ENCODE peak calls at places on chromosomes 16 and 17, in ten cellular contexts. L, N, K, U, V, B, X, Q, H and C are unnamed samples.

GRCh38 chr17:65103896-65104295 is 33.3 kb upstream of the RGS9 start:
- DNase-seq in L (peak; percentile 44), N (peak; percentile 49), K (no peak), U (no peak), V (no peak), B (no peak), X (peak; percentile 43), Q (no peak), H (no peak), C (no peak)

GRCh38 chr16:27762441-27762840 is 212.5 kb downstream of the KATNIP start:
- DNase-seq in L (peak; percentile 64), N (peak; percentile 77), K (no peak), U (no peak), V (no peak), B (no peak), X (peak; percentile 64), Q (no peak), H (no peak), C (no peak)

GRCh38 chr16:14248791-14249190 is 177.7 kb downstream of the MRTFB start:
- DNase-seq in L (no peak), N (no peak), K (no peak), U (no peak), V (no peak), B (no peak), X (no peak), Q (no peak), H (no peak), C (no peak)

GRCh38 chr16:68927016-68927415 is 83.7 kb downstream of the TANGO6 start:
- DNase-seq in L (no peak), N (no peak), K (no peak), U (no peak), V (no peak), B (no peak), X (no peak), Q (no peak), H (no peak), C (no peak)

GRCh38 chr17:8740486-8740885 is 4.2 kb downstream of the CCDC42 start:
- DNase-seq in L (no peak), N (no peak), K (no peak), U (peak; percentile 7), V (peak; percentile 51), B (no peak), X (no peak), Q (no peak), H (no peak), C (peak; percentile 34)

GRCh38 chr16:25372716-25373115 is 115.1 kb upstream of the ZKSCAN2 start:
- DNase-seq in L (no peak), N (no peak), K (no peak), U (no peak), V (no peak), B (no peak), X (no peak), Q (no peak), H (no peak), C (no peak)

GRCh38 chr17:40093005-40093579 is 7.3 kb downstream of the NR1D1 start:
- DNase-seq in L (no peak), N (no peak), K (no peak), U (no peak), V (no peak), B (no peak), X (no peak), Q (no peak), H (no peak), C (no peak)

GRCh38 chr16:84763164-84763563 is 56.6 kb upstream of the CRISPLD2 start:
- DNase-seq in L (no peak), N (no peak), K (no peak), U (no peak), V (no peak), B (no peak), X (no peak), Q (no peak), H (no peak), C (no peak)

GRCh38 chr16:77820340-77820739 is 32.0 kb downstream of the VAT1L start:
- DNase-seq in L (no peak), N (no peak), K (no peak), U (no peak), V (no peak), B (no peak), X (no peak), Q (no peak), H (no peak), C (no peak)

GRCh38 chr16:57541754-57542435 is 548 bp upstream of the ADGRG5 start:
- DNase-seq in L (no peak), N (no peak), K (no peak), U (no peak), V (no peak), B (no peak), X (no peak), Q (no peak), H (no peak), C (no peak)

GRCh38 chr16:69566437-69567030 is 768 bp downstream of the NFAT5 start:
- DNase-seq in L (peak; percentile 50), N (peak; percentile 49), K (no peak), U (no peak), V (no peak), B (peak; percentile 64), X (peak; percentile 82), Q (peak; percentile 85), H (no peak), C (peak; percentile 64)

GRCh38 chr16:89407925-89408300 is 82.4 kb downstream of the ANKRD11 start:
- DNase-seq in L (no peak), N (no peak), K (no peak), U (no peak), V (no peak), B (peak; percentile 33), X (no peak), Q (no peak), H (no peak), C (no peak)

GRCh38 chr16:31451681-31452351 is 7.5 kb upstream of the ARMC5 start:
- DNase-seq in L (peak; percentile 57), N (peak; percentile 81), K (peak; percentile 68), U (no peak), V (no peak), B (peak; percentile 46), X (peak; percentile 74), Q (peak; percentile 76), H (no peak), C (peak; percentile 46)

GRCh38 chr16:57045694-57046381 is 46.5 kb upstream of the CPNE2 start:
- DNase-seq in L (no peak), N (no peak), K (no peak), U (no peak), V (peak; percentile 40), B (peak; percentile 74), X (peak; percentile 15), Q (peak; percentile 83), H (peak; percentile 26), C (peak; percentile 92)

GRCh38 chr17:42603318-42603717 is 5.9 kb downstream of the RETREG3 start:
- DNase-seq in L (no peak), N (no peak), K (no peak), U (no peak), V (no peak), B (no peak), X (no peak), Q (no peak), H (no peak), C (peak; percentile 41)

GRCh38 chr16:72241930-72242329 is 70.0 kb upstream of the PMFBP1 start:
- DNase-seq in L (peak; percentile 22), N (no peak), K (peak; percentile 63), U (no peak), V (no peak), B (no peak), X (peak; percentile 64), Q (peak; percentile 71), H (peak; percentile 13), C (peak; percentile 2)

GRCh38 chr16:56847173-56847948 is 17.6 kb upstream of the SLC12A3 start:
- DNase-seq in L (no peak), N (peak; percentile 61), K (no peak), U (no peak), V (no peak), B (no peak), X (peak; percentile 25), Q (no peak), H (no peak), C (peak; percentile 53)

GRCh38 chr16:69171325-69172095 is 15.5 kb upstream of the SNTB2 start:
- DNase-seq in L (no peak), N (no peak), K (no peak), U (no peak), V (no peak), B (no peak), X (no peak), Q (peak; percentile 63), H (no peak), C (no peak)

GRCh38 chr16:8874388-8874787 is 5.6 kb upstream of the CARHSP1 start:
- DNase-seq in L (no peak), N (peak; percentile 58), K (no peak), U (no peak), V (no peak), B (no peak), X (no peak), Q (peak; percentile 65), H (no peak), C (no peak)

GRCh38 chr16:50275428-50276127 is 9.2 kb downstream of the ADCY7 start:
- DNase-seq in L (no peak), N (no peak), K (no peak), U (no peak), V (no peak), B (no peak), X (no peak), Q (no peak), H (no peak), C (peak; percentile 37)

GRCh38 chr17:63445065-63445464 is 1.0 kb downstream of the CYB561 start:
- DNase-seq in L (no peak), N (no peak), K (no peak), U (no peak), V (no peak), B (no peak), X (no peak), Q (no peak), H (no peak), C (no peak)

GRCh38 chr17:83122834-83123233 is 43.4 kb downstream of the METRNL start:
- DNase-seq in L (no peak), N (no peak), K (no peak), U (no peak), V (no peak), B (no peak), X (no peak), Q (peak; percentile 72), H (no peak), C (no peak)

GRCh38 chr16:58459344-58460218 is 40.4 kb upstream of the NDRG4 start:
- DNase-seq in L (peak; percentile 46), N (peak; percentile 79), K (no peak), U (peak; percentile 38), V (no peak), B (no peak), X (peak; percentile 44), Q (peak; percentile 36), H (peak; percentile 58), C (no peak)

GRCh38 chr17:81031571-81032550 is 3.1 kb upstream of the BAIAP2 start:
- DNase-seq in L (no peak), N (no peak), K (no peak), U (no peak), V (no peak), B (no peak), X (no peak), Q (no peak), H (no peak), C (no peak)

GRCh38 chr17:79217473-79218135 is 143.0 kb downstream of the ENGASE start:
- DNase-seq in L (no peak), N (no peak), K (peak; percentile 46), U (no peak), V (no peak), B (no peak), X (no peak), Q (no peak), H (no peak), C (no peak)

GRCh38 chr17:50904522-50905459 is 38.6 kb upstream of the TOB1 start:
- DNase-seq in L (peak; percentile 83), N (peak; percentile 44), K (peak; percentile 40), U (no peak), V (no peak), B (peak; percentile 41), X (no peak), Q (no peak), H (no peak), C (peak; percentile 23)

GRCh38 chr17:39737761-39738567 is at the start of gene GRB7:
- DNase-seq in L (peak; percentile 84), N (no peak), K (no peak), U (no peak), V (no peak), B (no peak), X (no peak), Q (no peak), H (no peak), C (no peak)

GRCh38 chr17:61843435-61843834 is 19.9 kb downstream of the BRIP1 start:
- DNase-seq in L (no peak), N (no peak), K (no peak), U (no peak), V (no peak), B (no peak), X (no peak), Q (no peak), H (no peak), C (no peak)